ENCODE peak calls at places on chromosomes 12 and 14, in ten cellular contexts. One of them, this sample, is unnamed. For H3K4me1, the result is how much of the 10 kb centered on the place peaks cover.

GRCh38 chr14:31278883-31279282 is 71.3 kb upstream of the HECTD1 start:
- DNase-seq in tibial nerve: no peak
- DNase-seq in stomach: no peak
- DNase-seq in heart left ventricle: no peak
- DNase-seq in suprapubic skin: no peak
- DNase-seq in uterus: no peak
- DNase-seq in adrenal gland: no peak
- DNase-seq in H1: no peak
- DNase-seq in thyroid gland: no peak
- DNase-seq in A549: no peak
- DNase-seq in this sample: no peak

GRCh38 chr12:65171073-65171472 is 1.7 kb downstream of the LEMD3 start:
- DNase-seq in H1: no peak
- DNase-seq in suprapubic skin: no peak
- DNase-seq in tibial nerve: no peak
- DNase-seq in A549: no peak
- DNase-seq in heart left ventricle: no peak
- DNase-seq in adrenal gland: no peak
- DNase-seq in uterus: no peak
- DNase-seq in stomach: no peak
- DNase-seq in thyroid gland: peak
- DNase-seq in this sample: no peak

GRCh38 chr12:60266381-60266852 is 670.6 kb downstream of the SLC16A7 start:
- DNase-seq in A549: peak
- DNase-seq in H1: no peak
- DNase-seq in adrenal gland: no peak
- DNase-seq in tibial nerve: no peak
- DNase-seq in heart left ventricle: no peak
- DNase-seq in suprapubic skin: no peak
- DNase-seq in thyroid gland: no peak
- DNase-seq in stomach: no peak
- DNase-seq in uterus: no peak
- DNase-seq in this sample: no peak

GRCh38 chr12:57846577-57847319 is at the start of gene CTDSP2:
- DNase-seq in tibial nerve: peak
- DNase-seq in adrenal gland: peak
- DNase-seq in A549: peak
- DNase-seq in heart left ventricle: peak
- DNase-seq in stomach: peak
- DNase-seq in suprapubic skin: peak
- DNase-seq in thyroid gland: peak
- DNase-seq in H1: peak
- DNase-seq in uterus: peak
- DNase-seq in this sample: peak

GRCh38 chr14:50085570-50086315 is 30.6 kb downstream of the VCPKMT start:
- DNase-seq in uterus: no peak
- DNase-seq in stomach: no peak
- DNase-seq in thyroid gland: no peak
- DNase-seq in adrenal gland: no peak
- DNase-seq in heart left ventricle: no peak
- DNase-seq in H1: no peak
- DNase-seq in suprapubic skin: no peak
- DNase-seq in A549: no peak
- DNase-seq in tibial nerve: no peak
- DNase-seq in this sample: no peak

GRCh38 chr12:47882796-47883546 is 21.8 kb downstream of the VDR start:
- DNase-seq in tibial nerve: no peak
- DNase-seq in heart left ventricle: no peak
- DNase-seq in adrenal gland: peak
- DNase-seq in thyroid gland: peak
- DNase-seq in stomach: peak
- DNase-seq in A549: no peak
- DNase-seq in H1: no peak
- DNase-seq in uterus: no peak
- DNase-seq in suprapubic skin: no peak
- DNase-seq in this sample: peak

GRCh38 chr12:90953956-90954421 is 987 bp downstream of the CCER1 start:
- DNase-seq in adrenal gland: no peak
- DNase-seq in H1: peak
- DNase-seq in A549: no peak
- DNase-seq in suprapubic skin: no peak
- DNase-seq in stomach: no peak
- DNase-seq in heart left ventricle: no peak
- DNase-seq in uterus: no peak
- DNase-seq in tibial nerve: no peak
- DNase-seq in thyroid gland: no peak
- DNase-seq in this sample: no peak

GRCh38 chr12:39618701-39619100 is 902 bp downstream of the ABCD2 start:
- DNase-seq in stomach: no peak
- DNase-seq in thyroid gland: no peak
- DNase-seq in heart left ventricle: no peak
- DNase-seq in adrenal gland: no peak
- DNase-seq in tibial nerve: no peak
- DNase-seq in A549: no peak
- DNase-seq in uterus: no peak
- DNase-seq in suprapubic skin: no peak
- DNase-seq in H1: no peak
- DNase-seq in this sample: no peak

GRCh38 chr12:95446511-95446910 is 27.4 kb upstream of the METAP2 start:
- DNase-seq in tibial nerve: peak
- DNase-seq in thyroid gland: peak
- DNase-seq in stomach: peak
- DNase-seq in suprapubic skin: peak
- DNase-seq in heart left ventricle: peak
- DNase-seq in adrenal gland: peak
- DNase-seq in H1: peak
- DNase-seq in uterus: no peak
- DNase-seq in A549: no peak
- DNase-seq in this sample: no peak
- H3K27ac ChIP-seq in tibial nerve: no peak
- H3K27ac ChIP-seq in thyroid gland: no peak
- H3K27ac ChIP-seq in stomach: no peak
- H3K27ac ChIP-seq in suprapubic skin: no peak
- H3K27ac ChIP-seq in heart left ventricle: no peak
- H3K27ac ChIP-seq in adrenal gland: no peak
- H3K27ac ChIP-seq in H1: no peak
- H3K27ac ChIP-seq in uterus: no peak
- H3K27ac ChIP-seq in A549: no peak
- H3K27ac ChIP-seq in this sample: no peak

GRCh38 chr14:77615231-77616132 is 955 bp downstream of the SPTLC2 start:
- DNase-seq in H1: no peak
- DNase-seq in A549: no peak
- DNase-seq in heart left ventricle: no peak
- DNase-seq in stomach: no peak
- DNase-seq in suprapubic skin: no peak
- DNase-seq in tibial nerve: no peak
- DNase-seq in adrenal gland: peak
- DNase-seq in thyroid gland: no peak
- DNase-seq in uterus: no peak
- DNase-seq in this sample: no peak
- TF ChIP-seq POLR2A in H1: no peak
- TF ChIP-seq POLR2A in A549: no peak
- TF ChIP-seq POLR2A in heart left ventricle: no peak
- TF ChIP-seq POLR2A in stomach: no peak
- TF ChIP-seq POLR2A in suprapubic skin: no peak
- TF ChIP-seq POLR2A in tibial nerve: no peak
- TF ChIP-seq POLR2A in adrenal gland: no peak
- TF ChIP-seq POLR2A in thyroid gland: no peak
- TF ChIP-seq POLR2A in uterus: no peak
- TF ChIP-seq POLR2A in this sample: no peak

GRCh38 chr14:89312937-89313336 is 104.1 kb downstream of the FOXN3 start:
- DNase-seq in suprapubic skin: no peak
- DNase-seq in A549: no peak
- DNase-seq in stomach: no peak
- DNase-seq in H1: no peak
- DNase-seq in uterus: no peak
- DNase-seq in adrenal gland: no peak
- DNase-seq in thyroid gland: no peak
- DNase-seq in heart left ventricle: no peak
- DNase-seq in tibial nerve: no peak
- DNase-seq in this sample: no peak
- H3K4me1 ChIP-seq in suprapubic skin: under half
- H3K4me1 ChIP-seq in A549: under half
- H3K4me1 ChIP-seq in stomach: under half
- H3K4me1 ChIP-seq in H1: under half
- H3K4me1 ChIP-seq in uterus: under half
- H3K4me1 ChIP-seq in adrenal gland: under half
- H3K4me1 ChIP-seq in thyroid gland: under half
- H3K4me1 ChIP-seq in heart left ventricle: under half
- H3K4me1 ChIP-seq in tibial nerve: under half
- H3K4me1 ChIP-seq in this sample: under half

GRCh38 chr12:109310247-109311125 is 1.4 kb upstream of the FOXN4 start:
- DNase-seq in tibial nerve: no peak
- DNase-seq in uterus: no peak
- DNase-seq in stomach: no peak
- DNase-seq in suprapubic skin: no peak
- DNase-seq in thyroid gland: no peak
- DNase-seq in heart left ventricle: no peak
- DNase-seq in adrenal gland: no peak
- DNase-seq in A549: no peak
- DNase-seq in H1: no peak
- DNase-seq in this sample: no peak
- H3K27ac ChIP-seq in tibial nerve: no peak
- H3K27ac ChIP-seq in uterus: no peak
- H3K27ac ChIP-seq in stomach: no peak
- H3K27ac ChIP-seq in suprapubic skin: no peak
- H3K27ac ChIP-seq in thyroid gland: no peak
- H3K27ac ChIP-seq in heart left ventricle: no peak
- H3K27ac ChIP-seq in adrenal gland: no peak
- H3K27ac ChIP-seq in A549: peak
- H3K27ac ChIP-seq in H1: no peak
- H3K27ac ChIP-seq in this sample: no peak